ENCODE peak calls at places on chromosomes 5 and 9, in five cellular contexts. Z, R, H, Q and O are unnamed samples.

GRCh38 chr9:93576296-93577044 is at the start of gene PHF2:
- DNase-seq in Z (peak), H (peak), R (peak), Q (no peak), O (no peak)

GRCh38 chr5:67238191-67238590 is 41.6 kb upstream of the CD180 start:
- DNase-seq in R (no peak), Z (no peak), Q (no peak), H (no peak), O (no peak)

GRCh38 chr5:105530716-105531261 is 1968.2 kb upstream of the NUDT12 start:
- DNase-seq in Q (no peak), Z (no peak), H (no peak), R (no peak), O (no peak)

GRCh38 chr5:160463775-160464465 is 42.3 kb downstream of the PTTG1 start:
- DNase-seq in R (no peak), H (no peak), Q (peak), Z (no peak), O (no peak)

GRCh38 chr9:129352157-129352870 is 174.3 kb upstream of the IER5L start:
- DNase-seq in Z (peak), Q (no peak), H (peak), R (peak), O (no peak)

GRCh38 chr9:111041902-111042301 is 3.6 kb upstream of the LPAR1 start:
- DNase-seq in R (no peak), Q (no peak), H (no peak), Z (no peak), O (no peak)

GRCh38 chr9:106916491-106917235 is 53.7 kb downstream of the ZNF462 start:
- DNase-seq in Q (peak), H (no peak), R (no peak), Z (no peak), O (no peak)

GRCh38 chr5:124007675-124008398 is 495.9 kb downstream of the CSNK1G3 start:
- DNase-seq in Q (no peak), Z (no peak), H (no peak), R (no peak), O (no peak)

GRCh38 chr9:84860423-84861115 is 191.0 kb downstream of the NTRK2 start:
- DNase-seq in Q (no peak), Z (no peak), H (no peak), R (no peak), O (no peak)

GRCh38 chr9:91085499-91086291 is 276.0 kb downstream of the AUH start:
- DNase-seq in Q (no peak), Z (no peak), R (no peak), H (no peak), O (no peak)

GRCh38 chr9:91090132-91090410 is 271.6 kb downstream of the AUH start:
- DNase-seq in Q (no peak), R (no peak), H (no peak), Z (no peak), O (no peak)

GRCh38 chr9:91092214-91092613 is 269.5 kb downstream of the AUH start:
- DNase-seq in H (no peak), Q (no peak), Z (no peak), R (no peak), O (no peak)

GRCh38 chr9:91086657-91087563 is 274.8 kb downstream of the AUH start:
- DNase-seq in Q (no peak), H (no peak), R (no peak), Z (no peak), O (no peak)

GRCh38 chr9:91089405-91090131 is 272.1 kb downstream of the AUH start:
- DNase-seq in H (no peak), Z (no peak), R (no peak), Q (peak), O (no peak)
- TF ChIP-seq FOXM1 in H (no peak), Z (no peak), R (no peak), Q (no peak), O (no peak)

DNA sequence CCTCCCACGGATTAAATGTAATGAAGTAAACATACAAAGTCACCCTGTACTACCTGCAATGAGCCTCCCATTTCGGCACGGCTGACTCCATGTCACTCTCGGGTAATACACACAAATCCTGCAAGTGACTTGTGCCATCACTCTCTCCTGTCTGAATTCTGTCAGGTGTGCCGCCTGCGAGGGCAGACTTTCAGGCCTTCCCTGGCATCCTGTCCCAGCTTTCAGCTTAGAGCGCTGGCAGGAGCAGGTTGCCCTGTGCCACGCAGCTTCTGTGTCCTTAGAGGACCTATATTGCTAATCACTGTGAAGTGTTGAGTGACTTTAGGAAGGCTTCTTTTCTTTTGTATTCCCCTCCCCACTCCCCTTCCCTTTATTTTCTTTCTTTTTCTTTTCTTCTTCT is 25.8 kb upstream of the S1PR3 start:
- DNase-seq in Q (no peak), H (no peak), R (no peak), Z (no peak), O (no peak)
- TF ChIP-seq FOXM1 in Q (no peak), H (no peak), R (no peak), Z (no peak), O (no peak)

DNA sequence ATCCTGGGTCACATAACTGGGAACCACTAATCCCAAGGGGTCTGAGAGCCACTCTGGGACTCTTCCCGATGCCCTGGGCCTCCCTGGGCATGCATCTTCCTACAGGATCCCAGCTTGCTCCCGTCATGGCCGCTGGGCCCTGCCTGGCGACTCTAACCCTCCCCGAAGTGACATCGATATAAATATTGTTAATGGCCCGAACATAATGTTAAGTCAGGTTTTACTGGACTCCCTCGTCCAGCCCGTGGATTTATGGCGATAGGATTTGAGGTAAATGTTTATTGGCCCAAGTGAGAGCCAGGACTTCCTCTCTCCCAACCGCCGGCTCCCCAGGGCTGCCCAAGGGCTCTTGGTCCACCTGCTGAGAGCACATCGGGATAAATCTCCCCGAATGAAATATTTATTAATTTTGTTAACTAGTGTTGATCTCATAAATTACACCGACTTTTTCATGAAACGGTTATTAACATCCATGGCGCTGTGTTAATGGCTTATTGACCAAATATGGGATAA is 246.3 kb downstream of the PBX3 start:
- DNase-seq in Z (no peak), Q (no peak), H (peak), R (peak), O (no peak)
- TF ChIP-seq FOXM1 in Z (no peak), Q (no peak), H (no peak), R (no peak), O (no peak)

GRCh38 chr5:179170606-179171005 is 110.4 kb downstream of the ZNF354C start:
- DNase-seq in H (no peak), Z (no peak), Q (no peak), R (no peak), O (no peak)
- TF ChIP-seq FOXM1 in H (no peak), Z (no peak), Q (no peak), R (no peak), O (no peak)

GRCh38 chr5:172943283-172943841 is 15.9 kb upstream of the RPL26L1 start:
- DNase-seq in Q (no peak), R (peak), H (no peak), Z (peak), O (no peak)
- TF ChIP-seq FOXM1 in Q (no peak), R (no peak), H (no peak), Z (no peak), O (no peak)

DNA sequence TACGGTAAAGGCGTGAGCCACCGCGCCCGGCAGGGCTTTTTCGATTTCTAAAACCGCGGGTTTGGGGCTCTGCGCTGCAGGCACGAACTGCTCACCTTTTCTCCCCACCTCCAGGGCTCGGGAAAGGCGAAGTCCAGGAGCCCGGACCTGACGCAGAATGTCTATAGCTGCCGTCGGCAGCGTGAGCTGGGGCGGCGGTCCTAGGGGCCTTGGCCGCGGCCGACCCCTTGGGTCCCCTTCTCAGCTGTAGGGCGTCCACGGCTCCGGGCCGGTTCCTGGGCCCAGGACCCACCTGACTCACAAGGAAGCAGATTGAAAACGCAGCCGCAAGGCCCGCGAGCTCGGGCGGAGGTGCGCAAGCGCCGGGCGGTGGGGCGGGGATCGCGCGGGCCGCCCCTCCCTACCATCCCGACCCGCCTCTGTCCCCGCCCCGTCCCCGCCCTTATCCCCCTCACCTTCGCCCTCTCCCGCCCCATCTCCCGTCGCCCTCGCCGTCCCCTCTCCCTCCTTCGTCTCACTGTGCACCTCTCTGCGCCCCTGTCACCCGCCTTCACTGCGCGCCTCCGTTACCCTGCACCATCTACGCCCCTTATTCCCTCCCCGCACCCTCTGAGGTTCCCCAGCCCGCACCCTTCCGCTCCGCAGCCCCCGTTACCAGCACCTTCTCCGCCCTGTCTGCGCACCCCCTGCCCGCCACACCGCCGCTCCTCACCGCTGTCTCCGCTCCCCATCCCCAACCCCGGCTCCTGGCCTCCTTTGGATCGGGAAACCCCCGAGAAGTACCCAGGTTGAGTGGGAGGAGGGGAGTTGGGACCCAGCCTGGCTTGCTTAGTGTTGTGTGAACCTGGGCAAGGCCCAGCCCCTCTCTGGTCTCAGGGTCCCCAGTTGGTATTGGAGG is at the start of gene HDHD3:
- DNase-seq in Q (peak), H (peak), R (peak), Z (peak), O (peak)
- TF ChIP-seq FOXM1 in Q (no peak), H (no peak), R (no peak), Z (no peak), O (no peak)

GRCh38 chr5:146562461-146562860 is 46.5 kb upstream of the GPR151 start:
- DNase-seq in H (no peak), Z (no peak), Q (no peak), R (no peak), O (no peak)

GRCh38 chr5:146564036-146564762 is 48.2 kb upstream of the GPR151 start:
- DNase-seq in R (no peak), Q (no peak), H (no peak), Z (no peak), O (no peak)

GRCh38 chr5:146561711-146562110 is 45.7 kb upstream of the GPR151 start:
- DNase-seq in Z (no peak), Q (no peak), H (no peak), R (no peak), O (no peak)

GRCh38 chr5:146565764-146566163 is 49.8 kb upstream of the GPR151 start:
- DNase-seq in H (peak), Q (peak), Z (peak), R (peak), O (no peak)

DNA sequence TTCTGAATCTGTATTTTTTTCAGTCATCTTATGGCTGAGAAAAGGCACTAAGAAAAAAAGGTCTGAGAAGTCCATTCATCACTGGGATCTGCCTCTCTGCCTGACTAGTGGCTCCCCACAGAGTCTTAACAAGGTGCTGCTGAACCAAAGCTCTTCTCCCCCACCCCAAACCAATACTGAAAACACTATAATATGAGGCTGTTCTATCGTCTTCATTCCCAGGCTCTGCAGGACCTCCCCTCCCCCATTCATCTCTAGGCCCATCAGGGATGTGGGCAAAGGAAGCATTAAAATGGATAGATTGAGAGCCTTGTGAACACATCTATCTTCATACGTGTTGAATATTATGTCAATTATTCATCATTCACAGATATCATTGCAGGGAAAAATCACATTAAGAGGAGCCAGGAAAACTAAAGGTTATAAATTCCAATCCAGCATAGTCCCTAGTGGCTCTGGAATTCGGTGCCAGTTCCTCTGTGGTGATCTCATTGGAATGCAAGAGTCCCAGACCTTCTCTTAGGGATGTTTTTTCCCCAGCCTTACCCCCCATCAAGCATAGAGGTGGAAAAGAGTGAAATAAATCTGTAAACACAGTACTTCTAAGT is 44.3 kb upstream of the GPR151 start:
- DNase-seq in Z (no peak), R (no peak), H (no peak), Q (no peak), O (no peak)
- TF ChIP-seq FOXM1 in Z (no peak), R (no peak), H (no peak), Q (no peak), O (no peak)

DNA sequence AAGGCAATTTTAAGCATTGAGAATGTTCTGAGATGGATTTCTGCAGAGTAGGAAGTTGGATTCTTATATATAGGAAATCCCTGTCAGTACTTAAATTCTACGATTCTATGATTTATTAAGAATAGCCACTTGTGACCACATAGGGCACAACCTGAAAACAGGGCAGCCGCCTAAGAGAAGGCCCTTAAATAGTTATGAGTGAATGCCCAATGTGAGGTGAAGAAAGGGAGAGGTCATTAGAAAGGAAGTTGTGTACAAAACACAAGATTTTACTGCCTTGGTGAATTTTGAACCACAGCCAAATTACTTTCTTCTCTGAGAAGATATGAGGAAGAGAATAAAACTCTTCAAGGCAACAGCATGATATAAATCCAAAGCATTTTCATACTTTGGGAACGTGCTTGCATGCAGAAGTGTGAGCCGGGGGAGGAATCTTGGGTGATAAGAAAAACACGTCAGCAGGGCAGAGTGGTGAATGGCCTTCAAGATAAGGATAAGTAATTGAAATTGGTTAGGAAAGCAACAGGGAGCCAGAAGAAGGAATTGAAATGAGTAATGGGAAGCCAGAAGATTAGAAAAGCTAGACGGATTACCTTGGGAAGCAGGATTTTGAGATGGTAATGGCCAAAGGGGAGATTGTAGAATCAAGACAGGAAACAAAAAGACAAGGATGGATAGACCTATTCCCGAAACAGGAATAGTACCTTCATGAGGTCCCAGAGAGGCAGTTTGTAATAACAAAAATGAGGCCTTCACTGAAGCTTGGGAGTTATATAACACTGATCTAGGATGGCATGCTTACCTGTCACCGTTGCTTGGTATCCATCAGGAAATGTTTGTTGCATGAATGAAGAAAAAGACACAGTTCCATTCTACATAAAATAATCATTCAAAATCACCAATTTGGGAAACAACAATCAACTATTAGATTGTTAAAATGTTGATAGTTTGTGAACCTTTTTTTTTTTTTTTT is 244.3 kb downstream of the PDE4D start:
- DNase-seq in Q (no peak), Z (no peak), R (peak), H (no peak), O (no peak)
- TF ChIP-seq FOXM1 in Q (no peak), Z (no peak), R (no peak), H (no peak), O (no peak)

DNA sequence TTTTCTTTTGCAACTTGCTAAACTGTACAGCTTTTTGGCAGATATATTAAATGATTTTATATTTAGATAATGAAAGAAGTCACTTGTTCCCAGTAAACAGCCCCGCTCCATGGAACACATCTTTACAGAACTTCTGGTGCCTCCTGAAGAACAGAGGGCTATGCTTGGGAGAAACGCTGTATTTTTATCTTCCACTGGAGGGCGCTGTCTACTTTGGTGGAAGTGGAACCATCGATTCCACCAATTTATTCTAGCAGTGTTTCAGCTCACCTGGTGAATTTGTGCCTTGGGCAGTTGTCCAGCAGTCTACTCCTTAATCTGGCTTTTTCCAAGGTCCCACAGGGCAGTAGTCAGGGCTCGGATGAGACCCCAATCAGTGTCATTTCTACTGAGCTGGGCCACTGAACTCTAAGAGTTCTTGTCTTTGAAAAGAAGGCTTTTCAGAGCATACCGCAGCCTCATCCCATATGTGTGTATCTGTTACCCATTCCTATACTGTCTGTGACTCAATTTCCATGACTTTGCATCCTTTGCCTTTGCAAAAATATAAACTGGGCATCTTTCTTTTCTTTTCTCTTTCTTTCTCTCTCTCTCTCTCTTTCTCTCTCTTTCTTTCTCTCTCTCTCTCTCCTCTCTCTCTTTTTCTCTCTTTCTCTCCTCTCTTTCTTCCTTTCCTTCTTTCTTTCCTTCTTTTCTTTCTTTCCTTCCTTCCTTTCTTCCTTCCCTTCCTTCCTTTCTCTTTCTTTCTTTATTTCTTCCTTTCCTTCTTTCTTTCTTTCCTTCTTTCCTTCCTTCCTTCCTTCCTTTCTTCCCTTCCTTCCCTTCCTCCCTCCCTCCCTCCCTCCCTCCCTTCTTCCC is 138.5 kb upstream of the ZNF618 start:
- DNase-seq in R (peak), Q (peak), H (peak), Z (peak), O (no peak)
- TF ChIP-seq FOXM1 in R (no peak), Q (no peak), H (no peak), Z (no peak), O (no peak)